ENCODE peak calls at places on chromosomes 16 and 17, in four cellular contexts. B is H1, H is HCT116, V is HepG2. J is an unnamed sample. For H3K4me1, the result is how much of the 10 kb centered on the place peaks cover.

GRCh38 chr17:38705803-38706624 is 941 bp downstream of the MLLT6 start:
- DNase-seq in B (no peak), H (no peak), V (peak), J (no peak)

GRCh38 chr17:34979153-34979552 is 1.2 kb upstream of the LIG3 start:
- DNase-seq in B (no peak), H (no peak), V (no peak), J (no peak)

GRCh38 chr16:85206472-85207356 is 94.4 kb upstream of the CIBAR2 start:
- DNase-seq in B (no peak), H (no peak), V (no peak), J (no peak)

GRCh38 chr16:81645303-81645702 is 133.8 kb upstream of the PLCG2 start:
- DNase-seq in B (no peak), H (no peak), V (no peak), J (no peak)

GRCh38 chr17:77230436-77230830 is 89.7 kb downstream of the SEC14L1 start:
- DNase-seq in B (no peak), H (no peak), V (no peak), J (no peak)

GRCh38 chr16:30948956-30949654 is at the start of gene ORAI3:
- DNase-seq in B (no peak), H (no peak), V (no peak), J (no peak)

GRCh38 chr17:77863814-77864161 is 94.7 kb upstream of the TNRC6C start:
- DNase-seq in B (no peak), H (no peak), V (peak), J (no peak)

GRCh38 chr16:10729649-10730048 is 14.0 kb upstream of the NUBP1 start:
- DNase-seq in B (no peak), H (peak), V (no peak), J (no peak)

GRCh38 chr16:27404163-27404823 is 2.3 kb downstream of the IL21R start:
- DNase-seq in B (no peak), H (no peak), V (no peak), J (no peak)

GRCh38 chr17:10844667-10845387 is 6.9 kb upstream of the PIRT start:
- DNase-seq in B (peak), H (peak), V (peak), J (peak)
- TF ChIP-seq ZNF274 in B (no peak), H (no peak), V (no peak), J (no peak)

GRCh38 chr17:65553646-65554567 is 7.5 kb downstream of the AXIN2 start:
- DNase-seq in B (no peak), H (no peak), V (no peak), J (no peak)

GRCh38 chr17:65556014-65556909 is 5.2 kb downstream of the AXIN2 start:
- DNase-seq in B (no peak), H (peak), V (peak), J (no peak)

GRCh38 chr17:65556910-65557348 is 4.5 kb downstream of the AXIN2 start:
- DNase-seq in B (no peak), H (no peak), V (no peak), J (no peak)

GRCh38 chr17:65553009-65553645 is 8.3 kb downstream of the AXIN2 start:
- DNase-seq in B (no peak), H (no peak), V (no peak), J (no peak)

DNA sequence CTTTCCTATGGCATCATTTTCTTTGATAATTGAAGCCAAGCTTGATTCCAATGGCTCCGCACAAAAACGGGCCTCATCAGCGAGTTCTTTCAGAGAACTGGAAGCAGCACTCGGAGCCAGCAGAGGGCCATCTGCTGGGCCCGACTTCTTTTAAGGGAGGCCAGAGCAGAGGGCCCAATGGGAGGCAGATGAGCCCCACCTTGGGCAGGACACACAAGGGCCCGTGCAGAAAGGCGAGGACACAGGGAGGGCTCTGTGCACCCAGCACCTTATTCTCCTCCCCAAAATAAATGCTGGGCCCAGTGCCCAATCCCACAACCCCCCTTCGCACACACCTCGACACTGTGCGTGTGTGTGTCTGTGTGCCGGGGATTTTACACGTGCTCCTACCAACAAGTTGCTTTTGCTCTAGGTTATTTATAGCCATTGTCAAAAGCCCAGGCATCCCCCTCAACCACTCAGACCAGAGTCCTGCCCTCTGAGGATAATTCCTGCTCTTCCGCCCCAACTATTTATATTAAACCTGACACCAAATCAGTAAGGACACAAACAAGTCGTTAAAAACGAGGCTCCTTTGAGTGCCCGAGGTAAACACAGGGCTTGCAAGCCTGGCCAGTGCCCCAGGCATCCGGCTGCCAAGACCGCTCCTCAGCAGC is 6.8 kb downstream of the AXIN2 start:
- DNase-seq in B (no peak), H (no peak), V (no peak), J (no peak)
- H3K9ac ChIP-seq in B (no peak), H (no peak), V (no peak), J (peak)

GRCh38 chr16:75251280-75252048 is at the start of gene BCAR1:
- DNase-seq in B (peak), H (no peak), V (peak), J (peak)
- H3K4me1 ChIP-seq in B (half or more), H (half or more), V (half or more), J (half or more)

GRCh38 chr17:78995761-78996451 is 13.7 kb downstream of the CANT1 start:
- DNase-seq in B (no peak), H (no peak), V (no peak), J (no peak)
- TF ChIP-seq ZNF274 in B (no peak), H (no peak), V (no peak), J (no peak)